ENCODE peak calls at places on chromosomes 1 and 21, in four cellular contexts. U is pancreas, F is right atrium auricular region, E is fibroblast of lung. M is an unnamed sample. For H3K4me1 and H3K9me3, the result is how much of the 10 kb centered on the place peaks cover.

GRCh38 chr1:7549277-7549676 is 221.8 kb upstream of the VAMP3 start:
- DNase-seq in U (no peak), E (peak), F (no peak), M (no peak)

GRCh38 chr1:199067483-199067882 is 428.6 kb downstream of the PTPRC start:
- DNase-seq in U (no peak), F (no peak), E (no peak), M (no peak)

GRCh38 chr1:87243573-87243972 is 85.1 kb upstream of the LMO4 start:
- DNase-seq in U (no peak), F (no peak), E (peak), M (no peak)

GRCh38 chr1:14442669-14443068 is 155.8 kb upstream of the KAZN start:
- DNase-seq in U (no peak), F (no peak), E (no peak), M (no peak)

GRCh38 chr1:46131093-46131492 is 1.3 kb downstream of the PIK3R3 start:
- DNase-seq in U (no peak), E (no peak), F (no peak), M (no peak)

GRCh38 chr1:42730002-42730401 is 10.0 kb downstream of the CLDN19 start:
- DNase-seq in E (no peak), U (no peak), F (no peak), M (no peak)

GRCh38 chr21:28636988-28637691 is 355.5 kb downstream of the LTN1 start:
- DNase-seq in F (no peak), E (peak), U (no peak), M (no peak)

GRCh38 chr1:234645474-234645953 is 35.5 kb upstream of the IRF2BP2 start:
- DNase-seq in E (no peak), F (no peak), U (no peak), M (no peak)

GRCh38 chr1:224435318-224435763 is 744 bp upstream of the WDR26 start:
- DNase-seq in F (no peak), U (no peak), E (peak), M (no peak)

GRCh38 chr1:50968884-50969610 is 998 bp upstream of the CDKN2C start:
- DNase-seq in F (no peak), U (peak), E (peak), M (peak)

GRCh38 chr1:85451236-85451830 is 13.6 kb downstream of the DDAH1 start:
- DNase-seq in E (peak), U (no peak), F (no peak), M (no peak)

GRCh38 chr1:186152227-186152944 is 222.7 kb downstream of the TPR start:
- DNase-seq in F (no peak), U (no peak), E (peak), M (no peak)

GRCh38 chr21:42135386-42136040 is 64.4 kb downstream of the UMODL1 start:
- DNase-seq in U (peak), F (no peak), E (no peak), M (no peak)

GRCh38 chr21:46457801-46458314 is 833 bp upstream of the DIP2A start:
- DNase-seq in U (peak), F (peak), E (peak), M (peak)

GRCh38 chr1:73327998-73328397 is 870.0 kb downstream of the LRRIQ3 start:
- DNase-seq in F (no peak), E (no peak), U (peak), M (no peak)

GRCh38 chr1:156898151-156898550 is 4.6 kb downstream of the PEAR1 start:
- DNase-seq in E (peak), U (peak), F (peak), M (peak)

GRCh38 chr1:183092350-183092749 is 69.1 kb downstream of the LAMC1 start:
- DNase-seq in F (no peak), E (no peak), U (no peak), M (no peak)

DNA sequence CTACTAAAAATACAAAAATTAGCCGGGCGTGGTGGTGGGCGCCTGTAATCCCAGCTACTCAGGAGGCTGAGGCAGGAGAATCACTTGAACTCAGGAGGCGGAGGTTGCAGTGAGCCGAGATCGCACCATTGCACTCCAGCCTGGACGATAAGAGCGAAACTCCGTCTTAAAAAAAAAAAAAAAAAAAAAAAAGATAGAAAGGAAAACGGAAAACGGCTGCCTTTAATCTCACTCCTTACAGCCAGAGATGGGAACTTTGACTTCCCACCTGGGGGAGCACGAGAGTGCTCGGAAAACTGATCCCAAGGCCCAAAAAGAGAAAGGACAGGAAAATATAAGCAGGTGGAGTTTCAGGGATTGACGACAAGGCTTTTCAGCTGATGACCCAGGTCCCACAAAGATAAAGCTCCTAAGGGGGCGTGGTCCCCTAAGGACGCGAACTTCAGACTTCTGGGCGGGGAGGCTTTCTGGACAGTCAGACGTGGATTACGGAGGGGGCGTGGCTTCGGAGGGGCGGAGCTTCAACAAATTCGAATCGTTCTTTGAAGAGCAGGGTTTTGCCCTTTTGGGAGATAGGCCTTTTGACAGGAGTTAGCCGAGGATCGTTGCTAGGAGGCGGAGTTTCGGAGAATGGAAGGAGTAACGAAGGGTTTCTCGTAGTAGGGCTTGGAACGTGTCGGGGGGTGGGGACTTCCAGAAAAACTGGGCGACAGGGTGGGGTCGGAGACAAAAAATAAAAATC is 966 bp upstream of the CKS1B start:
- DNase-seq in F (peak), U (peak), E (peak), M (peak)
- H3K4me1 ChIP-seq in F (half or more), U (under half), E (under half), M (under half)

GRCh38 chr1:158286966-158287365 is 2.8 kb upstream of the CD1C start:
- DNase-seq in U (no peak), E (no peak), F (no peak), M (no peak)
- H3K9me3 ChIP-seq in U (under half), E (under half), F (under half), M (under half)

GRCh38 chr1:210233216-210233494 is 559 bp downstream of the SERTAD4 start:
- DNase-seq in E (no peak), F (no peak), U (peak), M (no peak)

GRCh38 chr1:210235363-210236053 is 2.9 kb downstream of the SERTAD4 start:
- DNase-seq in F (no peak), E (no peak), U (no peak), M (no peak)

GRCh38 chr1:210232524-210233215 is at the start of gene SERTAD4:
- DNase-seq in F (no peak), E (peak), U (peak), M (no peak)

GRCh38 chr1:210233495-210234253 is 1.1 kb downstream of the SERTAD4 start:
- DNase-seq in U (peak), F (no peak), E (peak), M (peak)

GRCh38 chr1:210234254-210234747 is 1.7 kb downstream of the SERTAD4 start:
- DNase-seq in E (no peak), U (peak), F (no peak), M (no peak)
- H3K4me3 ChIP-seq in E (peak), U (peak), F (peak), M (no peak)

GRCh38 chr21:44927587-44928461 is 7.1 kb upstream of the ITGB2 start:
- DNase-seq in F (no peak), U (peak), E (peak), M (no peak)

GRCh38 chr21:44931137-44931500 is 8.7 kb upstream of the SLX9 start:
- DNase-seq in F (no peak), E (no peak), U (peak), M (peak)

GRCh38 chr21:44930543-44930981 is 9.3 kb upstream of the SLX9 start:
- DNase-seq in E (no peak), U (peak), F (no peak), M (no peak)

GRCh38 chr21:44929799-44930542 is 9.3 kb upstream of the ITGB2 start:
- DNase-seq in U (peak), E (no peak), F (no peak), M (no peak)

DNA sequence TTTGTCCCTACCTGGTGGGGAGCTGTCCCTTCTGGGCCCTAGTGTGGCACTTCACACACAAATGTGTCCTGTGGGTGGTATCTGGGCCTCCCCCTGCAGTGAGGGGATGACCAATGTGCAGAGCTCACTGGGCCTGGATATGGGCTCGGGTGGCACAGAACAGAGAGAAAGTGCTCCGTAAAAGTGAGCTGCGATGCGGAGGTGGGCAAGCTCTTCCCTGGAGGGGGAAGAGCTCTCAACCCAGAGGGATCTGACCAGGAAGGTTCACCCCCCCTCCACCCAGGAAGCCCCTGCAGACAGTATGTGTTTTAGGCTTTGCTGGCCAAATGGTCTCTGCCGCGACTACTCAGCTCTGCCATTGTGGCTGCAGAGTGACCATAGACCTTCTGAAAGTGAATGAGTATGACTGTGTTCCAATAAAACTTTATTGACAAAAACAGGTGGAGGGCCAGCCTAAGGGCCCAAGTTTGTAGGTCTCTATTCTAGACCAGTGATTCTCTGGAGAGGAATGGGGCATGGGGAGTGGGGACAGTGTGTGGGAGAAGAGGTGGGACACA is 8.6 kb upstream of the ITGB2 start:
- DNase-seq in F (no peak), E (no peak), U (peak), M (no peak)
- H3K4me1 ChIP-seq in F (under half), E (under half), U (under half), M (under half)

GRCh38 chr1:40519517-40519916 is 10.9 kb downstream of the EXO5 start:
- DNase-seq in E (no peak), F (no peak), U (no peak), M (no peak)
- H3K9me3 ChIP-seq in E (under half), F (under half), U (under half), M (under half)

DNA sequence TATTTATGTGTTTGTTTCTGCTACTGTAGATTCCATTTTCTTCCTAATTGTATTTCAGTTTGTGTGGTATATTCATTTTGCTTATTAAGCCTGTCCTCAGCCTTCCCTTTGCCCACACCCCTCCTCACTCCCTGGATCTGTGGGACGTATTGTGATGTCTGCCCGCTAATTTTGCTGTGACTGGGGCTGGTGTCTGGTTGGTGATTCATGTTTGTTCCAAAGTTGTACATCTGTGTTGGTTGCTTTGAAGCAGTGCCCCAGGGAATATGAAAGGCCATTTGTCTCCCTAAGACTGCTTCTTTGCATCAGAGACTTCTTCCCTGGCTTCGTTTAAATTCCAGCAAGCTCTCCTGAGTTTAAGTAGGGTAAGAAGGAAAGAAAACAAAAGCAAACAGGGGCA is 289.5 kb upstream of the SGIP1 start:
- DNase-seq in E (peak), U (no peak), F (no peak), M (peak)
- H3K4me3 ChIP-seq in E (no peak), U (no peak), F (no peak), M (no peak)

GRCh38 chr1:67880056-67880601 is 46.9 kb upstream of the GNG12 start:
- DNase-seq in F (no peak), E (peak), U (no peak), M (peak)
- H3K4me1 ChIP-seq in F (under half), E (under half), U (under half), M (under half)

M was measured in adrenal gland.